ENCODE peak calls at places on chromosomes 5 and 9, in seven cellular contexts. A is ovary; B is NCI-H1105 treated with DMSO at 0.1 percent for 48 hours; D is GM23248; V is NCI-H774; O is RPMI7951; J is CD4-positive, CD25-positive, alpha-beta regulatory T cell. Q is an unnamed sample.
A peak's percentile ranks its signal among the peaks of the same experiment; 100 is the strongest.

GRCh38 chr5:169629847-169630548 is 7.1 kb upstream of the DOCK2 start:
- DNase-seq in A (no peak), V (no peak), O (peak; percentile 90), D (peak; percentile 96), B (no peak), J (no peak), Q (peak; percentile 85)

GRCh38 chr9:17349816-17350215 is 215.0 kb downstream of the CNTLN start:
- DNase-seq in A (no peak), V (no peak), O (peak; percentile 6), B (no peak), D (peak; percentile 39), J (no peak), Q (peak; percentile 8)

GRCh38 chr5:96049398-96050272 is 88.0 kb upstream of the ELL2 start:
- DNase-seq in B (no peak), J (no peak), V (no peak), D (peak; percentile 82), O (peak; percentile 61), A (no peak), Q (peak; percentile 84)

GRCh38 chr5:52804978-52805377 is 17.3 kb downstream of the ITGA1 start:
- DNase-seq in D (no peak), J (no peak), O (no peak), B (no peak), V (no peak), A (no peak), Q (no peak)

GRCh38 chr5:154757647-154758406 is 2.6 kb downstream of the LARP1 start:
- DNase-seq in J (peak; percentile 16), A (no peak), B (peak; percentile 45), D (peak; percentile 70), O (no peak), V (no peak), Q (peak; percentile 38)

GRCh38 chr9:126915281-126915816 is 767 bp downstream of the RALGPS1 start:
- DNase-seq in V (peak; percentile 85), O (no peak), B (peak; percentile 75), D (peak; percentile 19), A (peak; percentile 36), J (peak; percentile 65), Q (no peak)

GRCh38 chr5:144028058-144028457 is 142.4 kb downstream of the YIPF5 start:
- DNase-seq in J (no peak), B (peak; percentile 46), D (peak; percentile 73), A (no peak), V (peak; percentile 37), O (no peak), Q (no peak)

GRCh38 chr9:33438926-33439511 is 8.4 kb downstream of the AQP3 start:
- DNase-seq in B (no peak), A (no peak), D (no peak), V (no peak), O (no peak), J (no peak), Q (no peak)

GRCh38 chr9:134053941-134054761 is 13.7 kb downstream of the BRD3 start:
- DNase-seq in J (no peak), B (no peak), A (peak; percentile 12), D (no peak), O (no peak), V (no peak), Q (no peak)

GRCh38 chr5:74336286-74336685 is 304.2 kb downstream of the ENC1 start:
- DNase-seq in D (peak; percentile 8), J (no peak), A (no peak), B (no peak), V (no peak), O (no peak), Q (no peak)

GRCh38 chr5:1181451-1182359 is 19.7 kb upstream of the SLC6A19 start:
- DNase-seq in O (no peak), V (no peak), A (no peak), B (no peak), J (no peak), D (no peak), Q (no peak)

GRCh38 chr9:108639736-108640135 is 216.1 kb downstream of the ACTL7B start:
- DNase-seq in B (no peak), V (no peak), A (no peak), O (no peak), D (peak; percentile 33), J (no peak), Q (no peak)

GRCh38 chr5:176894298-176894697 is 4.8 kb downstream of the HK3 start:
- DNase-seq in D (no peak), B (no peak), J (no peak), A (no peak), O (no peak), V (no peak), Q (no peak)

GRCh38 chr5:67815455-67816391 is 399.8 kb upstream of the PIK3R1 start:
- DNase-seq in J (no peak), A (peak; percentile 40), B (no peak), O (no peak), D (peak; percentile 60), V (no peak), Q (peak; percentile 10)

GRCh38 chr9:76798527-76798926 is 34.3 kb downstream of the PCA3 start:
- DNase-seq in B (no peak), V (no peak), A (no peak), D (no peak), O (no peak), J (no peak), Q (no peak)

GRCh38 chr5:86909461-86909881 is 291.7 kb downstream of the COX7C start:
- DNase-seq in V (no peak), A (no peak), J (no peak), O (peak; percentile 58), D (peak; percentile 83), B (no peak), Q (no peak)

GRCh38 chr5:149036970-149037369 is 25.9 kb downstream of the SH3TC2 start:
- DNase-seq in A (no peak), O (no peak), V (no peak), J (no peak), B (no peak), D (peak; percentile 40), Q (peak; percentile 50)

GRCh38 chr9:133359420-133360175 is 3.2 kb downstream of the SURF2 start:
- DNase-seq in J (no peak), B (no peak), O (no peak), A (no peak), V (no peak), D (peak; percentile 46), Q (no peak)

GRCh38 chr5:37938861-37939260 is 99.0 kb upstream of the GDNF start:
- DNase-seq in O (no peak), V (no peak), J (no peak), B (no peak), A (no peak), D (no peak), Q (no peak)

GRCh38 chr9:88420227-88420626 is 32.0 kb downstream of the SPIN1 start:
- DNase-seq in B (no peak), O (no peak), D (no peak), J (no peak), A (no peak), V (no peak), Q (no peak)

GRCh38 chr9:133953976-133954709 is 38.0 kb downstream of the VAV2 start:
- DNase-seq in A (no peak), D (no peak), V (no peak), J (no peak), O (no peak), B (no peak), Q (no peak)

GRCh38 chr9:87562530-87562929 is 64.9 kb downstream of the DAPK1 start:
- DNase-seq in O (no peak), D (no peak), J (no peak), V (no peak), B (no peak), A (no peak), Q (no peak)

GRCh38 chr5:37043693-37044092 is 167.1 kb downstream of the NIPBL start:
- DNase-seq in O (no peak), D (peak; percentile 2), B (peak; percentile 11), V (no peak), A (no peak), J (no peak), Q (peak; percentile 13)

GRCh38 chr5:134965271-134965825 is 2.4 kb upstream of the CATSPER3 start:
- DNase-seq in D (no peak), J (no peak), O (no peak), V (no peak), B (no peak), A (no peak), Q (no peak)

GRCh38 chr5:81909677-81910076 is 62.1 kb upstream of the ATG10 start:
- DNase-seq in O (no peak), B (no peak), D (no peak), J (no peak), A (no peak), V (no peak), Q (no peak)

GRCh38 chr9:117258201-117258866 is 156.5 kb downstream of the ASTN2 start:
- DNase-seq in O (no peak), D (no peak), B (no peak), V (no peak), J (no peak), A (no peak), Q (no peak)

GRCh38 chr9:37683531-37684371 is 33.0 kb downstream of the FRMPD1 start:
- DNase-seq in V (no peak), A (no peak), D (no peak), O (no peak), J (no peak), B (no peak), Q (no peak)

GRCh38 chr5:39187873-39188731 is 31.3 kb downstream of the FYB1 start:
- DNase-seq in O (no peak), D (no peak), B (no peak), A (no peak), V (no peak), J (no peak), Q (no peak)

GRCh38 chr9:127990539-127990938 is 9.8 kb upstream of the EEIG1 start:
- DNase-seq in D (no peak), V (no peak), A (no peak), O (no peak), J (no peak), B (no peak), Q (no peak)

GRCh38 chr9:105676351-105676923 is 14.2 kb downstream of the TAL2 start:
- DNase-seq in D (no peak), A (no peak), B (no peak), J (no peak), O (no peak), V (no peak), Q (no peak)

GRCh38 chr5:1316588-1316902 is 21.7 kb upstream of the TERT start:
- DNase-seq in A (no peak), B (no peak), D (no peak), O (no peak), V (no peak), J (no peak), Q (no peak)

GRCh38 chr9:11023201-11023600 is 410.4 kb upstream of the PTPRD start:
- DNase-seq in V (no peak), B (no peak), D (no peak), O (no peak), J (no peak), A (no peak), Q (no peak)

GRCh38 chr5:149641000-149641576 is 59.8 kb downstream of the ARHGEF37 start:
- DNase-seq in D (peak; percentile 41), V (no peak), B (no peak), J (no peak), A (peak; percentile 78), O (peak; percentile 39), Q (no peak)

GRCh38 chr9:128146591-128147120 is 2.6 kb upstream of the LCN2 start:
- DNase-seq in A (no peak), J (no peak), D (no peak), B (no peak), O (no peak), V (no peak), Q (no peak)

GRCh38 chr5:127930311-127930710 is 153.3 kb upstream of the SLC12A2 start:
- DNase-seq in O (no peak), V (no peak), A (no peak), B (no peak), J (no peak), D (peak; percentile 58), Q (peak; percentile 42)

GRCh38 chr5:127228540-127229184 is 61.9 kb upstream of the MEGF10 start:
- DNase-seq in D (peak; percentile 20), O (no peak), J (no peak), A (no peak), B (no peak), V (peak; percentile 39), Q (no peak)

GRCh38 chr5:39624268-39624886 is 199.6 kb upstream of the DAB2 start:
- DNase-seq in D (peak; percentile 45), J (no peak), O (peak; percentile 54), A (no peak), V (no peak), B (no peak), Q (peak; percentile 40)

GRCh38 chr9:36214571-36214970 is 23.9 kb downstream of the CLTA start:
- DNase-seq in A (no peak), B (no peak), V (no peak), D (peak; percentile 66), J (no peak), O (no peak), Q (no peak)